ENCODE peak calls at places on chromosome 7, in ten cellular contexts. V, H, Q, R, Z, O, N, D, K and A are unnamed samples.

GRCh38 chr7:27999829-28000228 is 180.8 kb downstream of the JAZF1 start:
- DNase-seq in O (no peak), R (no peak), Q (no peak), H (no peak), D (no peak), N (no peak), V (no peak), Z (no peak), K (no peak), A (no peak)

GRCh38 chr7:150781016-150781415 is 19.1 kb downstream of the TMEM176B start:
- DNase-seq in N (no peak), O (peak; percentile 97), V (no peak), H (no peak), Z (no peak), D (no peak), R (no peak), Q (no peak), K (no peak), A (no peak)

GRCh38 chr7:19713676-19714075 is 4.8 kb upstream of the POLR1F start:
- DNase-seq in O (peak; percentile 69), Q (no peak), D (no peak), R (no peak), N (no peak), K (no peak), V (no peak), Z (peak; percentile 35), H (no peak), A (no peak)

GRCh38 chr7:66556549-66557213 is 72.0 kb upstream of the KCTD7 start:
- DNase-seq in O (no peak), Q (no peak), D (no peak), R (no peak), V (no peak), K (no peak), H (peak; percentile 84), Z (no peak), N (no peak), A (no peak)

GRCh38 chr7:106166651-106167342 is 54.7 kb upstream of the SYPL1 start:
- DNase-seq in R (no peak), D (peak; percentile 47), Z (peak; percentile 78), H (no peak), K (no peak), V (no peak), N (no peak), O (peak; percentile 79), Q (no peak), A (no peak)

GRCh38 chr7:22589641-22590141 is 89.7 kb upstream of the STEAP1B start:
- DNase-seq in O (no peak), K (peak; percentile 67), R (peak; percentile 22), Z (no peak), N (no peak), V (peak; percentile 48), Q (no peak), H (peak; percentile 23), D (no peak), A (no peak)

GRCh38 chr7:150968698-150969482 is 9.2 kb downstream of the KCNH2 start:
- DNase-seq in O (peak; percentile 58), N (no peak), Q (no peak), K (no peak), V (no peak), R (no peak), D (no peak), H (no peak), Z (no peak), A (no peak)

GRCh38 chr7:18290865-18291264 is 204.7 kb upstream of the HDAC9 start:
- DNase-seq in O (peak; percentile 79), K (no peak), Q (no peak), Z (no peak), N (no peak), V (no peak), H (no peak), R (no peak), D (no peak), A (no peak)

GRCh38 chr7:7976677-7977076 is 8.1 kb downstream of the GLCCI1 start:
- DNase-seq in O (peak; percentile 41), H (no peak), Z (no peak), K (no peak), Q (no peak), N (no peak), V (no peak), D (no peak), R (no peak), A (no peak)

GRCh38 chr7:79749851-79750250 is 296.4 kb upstream of the MAGI2 start:
- DNase-seq in O (no peak), K (no peak), H (no peak), Q (no peak), V (no peak), N (no peak), D (no peak), R (no peak), Z (no peak), A (no peak)

GRCh38 chr7:137978464-137979237 is 23.2 kb downstream of the CREB3L2 start:
- DNase-seq in H (no peak), Q (no peak), Z (peak; percentile 39), R (no peak), K (peak; percentile 85), O (peak; percentile 55), D (no peak), N (no peak), V (peak; percentile 67), A (no peak)
- TF ChIP-seq POLR2A in H (no peak), Q (no peak), Z (no peak), R (no peak), K (no peak), O (no peak), D (no peak), N (no peak), V (no peak), A (no peak)

DNA sequence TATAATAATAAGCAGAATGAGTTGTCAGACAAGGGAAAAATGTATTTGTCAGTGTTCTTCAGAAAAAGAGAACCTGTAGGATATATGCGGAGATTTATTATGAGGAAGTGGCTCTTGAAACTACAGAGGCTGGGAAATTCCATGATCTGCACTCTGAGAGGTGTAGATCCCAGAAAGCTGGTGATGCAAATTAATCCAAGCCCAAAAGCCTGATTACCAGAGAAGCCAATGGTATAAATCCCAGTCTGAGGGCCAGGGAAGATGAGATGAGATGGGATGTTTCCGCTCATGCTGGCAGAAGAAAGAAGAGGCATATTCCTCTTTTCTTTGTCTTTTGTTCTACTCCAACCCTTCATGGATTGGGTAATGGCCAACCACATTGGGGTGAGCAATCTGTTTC is 732.8 kb upstream of the IGFBP3 start:
- DNase-seq in R (no peak), H (no peak), N (no peak), O (no peak), K (no peak), Q (no peak), V (no peak), Z (no peak), D (no peak), A (no peak)
- TF ChIP-seq POLR2A in R (no peak), H (no peak), N (no peak), O (no peak), K (no peak), Q (no peak), V (no peak), Z (no peak), D (no peak), A (no peak)

GRCh38 chr7:131745645-131746248 is 189.3 kb upstream of the PODXL start:
- DNase-seq in H (no peak), D (no peak), O (peak; percentile 48), Q (no peak), V (no peak), N (no peak), Z (peak; percentile 10), K (no peak), R (no peak), A (no peak)
- TF ChIP-seq POLR2A in H (no peak), D (no peak), O (no peak), Q (no peak), V (no peak), N (no peak), Z (no peak), K (no peak), R (no peak), A (no peak)

DNA sequence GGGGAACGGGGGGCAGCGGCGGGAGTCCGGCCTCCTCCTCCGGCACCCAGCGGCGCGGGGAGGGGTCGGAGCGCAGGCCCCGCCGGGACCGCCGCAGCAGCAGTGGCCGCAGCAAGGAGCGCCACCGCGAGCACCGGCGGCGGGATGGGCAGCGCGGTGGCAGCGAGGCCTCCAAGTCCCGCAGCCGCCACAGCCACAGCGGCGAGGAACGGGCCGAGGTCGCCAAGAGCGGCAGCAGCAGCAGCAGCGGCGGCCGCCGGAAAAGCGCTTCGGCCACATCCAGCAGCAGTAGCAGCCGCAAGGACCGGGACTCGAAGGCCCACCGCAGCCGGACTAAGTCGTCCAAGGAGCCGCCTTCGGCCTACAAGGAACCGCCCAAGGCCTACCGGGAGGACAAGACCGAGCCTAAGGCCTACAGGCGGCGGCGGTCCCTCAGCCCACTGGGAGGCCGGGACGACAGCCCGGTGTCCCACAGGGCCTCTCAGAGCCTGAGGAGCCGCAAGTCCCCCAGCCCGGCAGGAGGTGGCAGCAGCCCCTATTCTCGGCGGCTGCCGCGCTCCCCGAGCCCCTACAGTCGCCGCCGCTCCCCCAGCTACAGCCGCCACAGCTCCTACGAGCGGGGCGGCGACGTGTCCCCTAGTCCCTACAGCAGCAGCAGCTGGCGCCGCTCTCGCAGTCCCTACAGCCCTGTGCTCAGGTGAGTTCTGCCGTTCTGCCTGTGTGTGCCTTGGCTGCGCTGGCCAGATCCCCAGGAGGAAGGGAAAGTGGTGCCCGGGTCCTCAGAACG is 1.3 kb downstream of the CDK13 start:
- DNase-seq in K (peak; percentile 79), Z (peak; percentile 80), Q (peak; percentile 43), H (peak; percentile 91), V (peak; percentile 41), N (peak; percentile 40), O (peak; percentile 93), D (peak; percentile 64), R (peak; percentile 41), A (peak; percentile 88)
- TF ChIP-seq POLR2A in K (no peak), Z (peak; percentile 46), Q (no peak), H (no peak), V (no peak), N (peak; percentile 5), O (no peak), D (no peak), R (no peak), A (no peak)